ENCODE peak calls at places on chromosomes 13 and 19, in ten cellular contexts. N is astrocyte of the cerebellum; B is Right ventricle myocardium superior; K is D341Med; J is H9; O is stimulated activated CD4-positive, alpha-beta T cell treated with anti-CD3 and anti-CD28 coated beads, Interleukin-4, amount 100 ng/mL, for 48 hours; E is uterus; A is A549; R is NCI-H748 treated with DMSO at 0.1 percent for 48 hours; C is ELF-1. F is an unnamed sample.

GRCh38 chr19:42132030-42132628 is at the start of gene POU2F2:
- DNase-seq in O (peak), N (no peak), K (no peak), R (no peak), J (peak), A (no peak), C (no peak), E (peak), B (peak), F (no peak)

GRCh38 chr13:96091164-96091931 is 1.4 kb downstream of the HS6ST3 start:
- DNase-seq in N (no peak), E (peak), A (no peak), R (no peak), B (peak), K (peak), O (no peak), J (peak), C (peak), F (peak)

GRCh38 chr19:1087813-1088418 is 7.3 kb downstream of the POLR2E start:
- DNase-seq in R (no peak), O (no peak), K (no peak), N (no peak), B (peak), C (no peak), A (no peak), E (no peak), J (no peak), F (no peak)

GRCh38 chr19:11887618-11888531 is at the start of gene ZNF69:
- DNase-seq in B (peak), C (peak), E (peak), J (peak), N (peak), K (peak), O (peak), A (no peak), R (peak), F (peak)

GRCh38 chr19:17794731-17795494 is at the start of gene B3GNT3:
- DNase-seq in O (no peak), C (no peak), R (peak), A (peak), N (no peak), B (no peak), E (no peak), J (peak), K (peak), F (no peak)

GRCh38 chr19:47891622-47891922 is 5.5 kb upstream of the SULT2A1 start:
- DNase-seq in A (no peak), K (peak), C (no peak), B (no peak), J (no peak), O (no peak), N (no peak), R (no peak), E (no peak), F (no peak)

GRCh38 chr19:8233370-8233769 is 24.2 kb downstream of the CERS4 start:
- DNase-seq in B (no peak), A (no peak), C (no peak), O (no peak), R (no peak), J (no peak), N (no peak), E (no peak), K (no peak), F (no peak)

GRCh38 chr19:6048808-6049405 is 61.4 kb downstream of the RFX2 start:
- DNase-seq in N (no peak), J (peak), E (peak), A (peak), R (peak), O (peak), B (peak), C (peak), K (peak), F (peak)

GRCh38 chr13:20151016-20151415 is 9.8 kb downstream of the GJA3 start:
- DNase-seq in E (no peak), B (no peak), R (no peak), K (no peak), C (no peak), N (no peak), A (no peak), J (no peak), O (no peak), F (no peak)

GRCh38 chr13:32829676-32830091 is 186.5 kb upstream of the KL start:
- DNase-seq in R (no peak), J (peak), A (peak), O (no peak), B (no peak), K (no peak), E (no peak), N (no peak), C (peak), F (no peak)

GRCh38 chr13:75357576-75358295 is 124.2 kb downstream of the TBC1D4 start:
- DNase-seq in B (no peak), E (no peak), R (peak), N (no peak), C (peak), A (peak), J (peak), K (peak), O (peak), F (no peak)

GRCh38 chr19:33686687-33687541 is 65.2 kb downstream of the CHST8 start:
- DNase-seq in O (no peak), J (no peak), C (peak), A (no peak), B (no peak), R (no peak), K (no peak), E (peak), N (no peak), F (no peak)

GRCh38 chr13:53601181-53601580 is 572.6 kb downstream of the OLFM4 start:
- DNase-seq in E (no peak), K (no peak), C (no peak), R (no peak), N (no peak), O (no peak), J (no peak), B (no peak), A (no peak), F (no peak)

GRCh38 chr13:73201601-73202000 is 142.8 kb downstream of the KLF5 start:
- DNase-seq in C (no peak), J (no peak), R (no peak), K (no peak), A (no peak), O (no peak), B (no peak), E (no peak), N (no peak), F (no peak)

F was measured in progenitor cell of endocrine pancreas.